ENCODE peak calls at places on chromosomes 12 and 14, in five cellular contexts. I, R, F, L and E are unnamed samples.
A peak's percentile ranks its signal among the peaks of the same experiment; 100 is the strongest.

GRCh38 chr14:50040401-50040775 is 76.0 kb downstream of the VCPKMT start:
- DNase-seq in R (peak; percentile 80), F (no peak), L (peak; percentile 29), I (peak; percentile 79), E (peak; percentile 85)

GRCh38 chr12:26441434-26441833 is 246.1 kb downstream of the SSPN start:
- DNase-seq in L (no peak), F (no peak), I (no peak), R (no peak), E (no peak)

GRCh38 chr12:98328467-98328866 is 186.9 kb upstream of the TMPO start:
- DNase-seq in L (no peak), R (no peak), F (no peak), I (no peak), E (no peak)

GRCh38 chr12:71085575-71085974 is 72.2 kb downstream of the TSPAN8 start:
- DNase-seq in L (no peak), F (no peak), I (no peak), R (peak; percentile 88), E (no peak)

GRCh38 chr14:98957211-98958047 is 314.6 kb downstream of the BCL11B start:
- DNase-seq in I (peak; percentile 91), F (no peak), L (no peak), R (peak; percentile 94), E (peak; percentile 93)

GRCh38 chr12:44708218-44708617 is 167.9 kb downstream of the NELL2 start:
- DNase-seq in R (no peak), F (no peak), I (no peak), L (no peak), E (no peak)

GRCh38 chr12:68334136-68334535 is 2.0 kb upstream of the MDM1 start:
- DNase-seq in F (peak; percentile 4), I (no peak), L (no peak), R (no peak), E (no peak)

GRCh38 chr12:120402217-120402616 is 33.3 kb upstream of the MSI1 start:
- DNase-seq in L (no peak), I (no peak), R (no peak), F (no peak), E (no peak)

GRCh38 chr14:50351016-50351415 is 38.9 kb downstream of the DMAC2L start:
- DNase-seq in F (no peak), L (no peak), R (no peak), I (peak; percentile 42), E (no peak)

GRCh38 chr14:58131386-58131785 is 20.6 kb downstream of the ARMH4 start:
- DNase-seq in R (peak; percentile 17), L (no peak), I (peak; percentile 27), F (no peak), E (peak; percentile 25)

GRCh38 chr12:53988519-53989226 is 3.7 kb downstream of the HOXC10 start:
- DNase-seq in I (no peak), R (no peak), L (no peak), F (no peak), E (no peak)

GRCh38 chr14:75310295-75311059 is 31.8 kb downstream of the FOS start:
- DNase-seq in I (peak; percentile 84), R (peak; percentile 59), F (no peak), L (no peak), E (peak; percentile 46)

GRCh38 chr14:60514378-60515243 is 5.7 kb downstream of the SIX6 start:
- DNase-seq in F (no peak), I (peak; percentile 32), R (no peak), L (no peak), E (no peak)

GRCh38 chr14:53740570-53740969 is 216.1 kb downstream of the BMP4 start:
- DNase-seq in L (no peak), F (no peak), I (no peak), R (no peak), E (no peak)

GRCh38 chr12:115755061-115755751 is 522.3 kb downstream of the MED13L start:
- DNase-seq in F (no peak), L (no peak), R (no peak), I (no peak), E (no peak)

GRCh38 chr12:3432868-3433267 is 58.1 kb upstream of the PRMT8 start:
- DNase-seq in R (no peak), L (no peak), F (no peak), I (no peak), E (no peak)

GRCh38 chr12:22459872-22460490 is 84.4 kb downstream of the C2CD5 start:
- DNase-seq in R (peak; percentile 59), I (peak; percentile 78), F (no peak), L (no peak), E (peak; percentile 48)

GRCh38 chr14:50530358-50530757 is 2.0 kb downstream of the MAP4K5 start:
- DNase-seq in I (peak; percentile 78), F (no peak), R (peak; percentile 74), L (no peak), E (peak; percentile 47)

GRCh38 chr12:124321556-124322270 is 26.8 kb downstream of the RFLNA start:
- DNase-seq in L (no peak), R (peak; percentile 15), F (no peak), I (peak; percentile 73), E (peak; percentile 9)

GRCh38 chr12:29282452-29282851 is 98.5 kb downstream of the ERGIC2 start:
- DNase-seq in R (no peak), L (no peak), F (no peak), I (no peak), E (no peak)

GRCh38 chr12:87216436-87216835 is 812.8 kb downstream of the C12orf50 start:
- DNase-seq in L (no peak), R (no peak), I (peak; percentile 37), F (no peak), E (no peak)

GRCh38 chr14:71586131-71586893 is 345.9 kb upstream of the RGS6 start:
- DNase-seq in R (no peak), I (peak; percentile 66), L (no peak), F (no peak), E (peak; percentile 16)

GRCh38 chr12:67456281-67456918 is 187.2 kb downstream of the CAND1 start:
- DNase-seq in R (peak; percentile 68), F (no peak), L (no peak), I (peak; percentile 89), E (peak; percentile 64)

GRCh38 chr12:117127933-117128823 is 29.0 kb upstream of the TESC start:
- DNase-seq in F (no peak), R (no peak), I (no peak), L (no peak), E (no peak)

GRCh38 chr14:77024171-77024627 is 4.3 kb downstream of the IRF2BPL start:
- DNase-seq in F (peak; percentile 61), R (no peak), L (peak; percentile 60), I (peak; percentile 68), E (peak; percentile 65)

GRCh38 chr14:19947413-19948090 is 16.8 kb downstream of the OR4K1 start:
- DNase-seq in R (no peak), I (peak; percentile 12), F (no peak), L (no peak), E (no peak)

GRCh38 chr14:58884442-58884841 is 246.7 kb downstream of the DACT1 start:
- DNase-seq in I (no peak), F (no peak), R (no peak), L (no peak), E (no peak)

GRCh38 chr14:41957459-41957858 is 350.8 kb downstream of the LRFN5 start:
- DNase-seq in F (no peak), L (no peak), R (peak; percentile 2), I (no peak), E (no peak)

GRCh38 chr12:81800298-81801148 is 41.4 kb upstream of the PPFIA2 start:
- DNase-seq in F (no peak), L (no peak), I (peak; percentile 2), R (peak; percentile 42), E (no peak)

GRCh38 chr12:117152793-117153775 is 37.2 kb downstream of the FBXO21 start:
- DNase-seq in L (no peak), R (no peak), I (no peak), F (no peak), E (no peak)

GRCh38 chr14:94239416-94239815 is 53.7 kb downstream of the SERPINA10 start:
- DNase-seq in I (peak; percentile 2), F (no peak), R (no peak), L (no peak), E (no peak)